ENCODE peak calls at places on chromosomes 11 and 22, in five cellular contexts. One of them, this sample, is unnamed.

GRCh38 chr11:4181780-4182721 is 87.5 kb downstream of the RRM1 start:
- DNase-seq in stimulated activated naive CD8-positive, alpha-beta T cell treated with anti-CD3 and anti-CD28 coated beads, Interleukin-15, amount 100 ng/mL, for 72 hours: peak; percentile 48
- DNase-seq in amniotic stem cell: peak; percentile 25
- DNase-seq in mesendoderm: peak; percentile 84
- DNase-seq in T-helper 2 cell: no peak
- DNase-seq in this sample: peak; percentile 82

GRCh38 chr11:69293087-69293486 is 868 bp upstream of the MYEOV start:
- DNase-seq in stimulated activated naive CD8-positive, alpha-beta T cell treated with anti-CD3 and anti-CD28 coated beads, Interleukin-15, amount 100 ng/mL, for 72 hours: no peak
- DNase-seq in amniotic stem cell: no peak
- DNase-seq in mesendoderm: peak; percentile 73
- DNase-seq in T-helper 2 cell: no peak
- DNase-seq in this sample: no peak

GRCh38 chr22:25334091-25334490 is 114.7 kb downstream of the CRYBB2 start:
- DNase-seq in stimulated activated naive CD8-positive, alpha-beta T cell treated with anti-CD3 and anti-CD28 coated beads, Interleukin-15, amount 100 ng/mL, for 72 hours: peak; percentile 47
- DNase-seq in amniotic stem cell: no peak
- DNase-seq in mesendoderm: peak; percentile 74
- DNase-seq in T-helper 2 cell: no peak
- DNase-seq in this sample: peak; percentile 72

GRCh38 chr22:22144858-22145257 is 99.7 kb upstream of the VPREB1 start:
- DNase-seq in stimulated activated naive CD8-positive, alpha-beta T cell treated with anti-CD3 and anti-CD28 coated beads, Interleukin-15, amount 100 ng/mL, for 72 hours: no peak
- DNase-seq in amniotic stem cell: no peak
- DNase-seq in mesendoderm: no peak
- DNase-seq in T-helper 2 cell: no peak
- DNase-seq in this sample: no peak

GRCh38 chr11:65571940-65572339 is 398 bp upstream of the FAM89B start:
- DNase-seq in stimulated activated naive CD8-positive, alpha-beta T cell treated with anti-CD3 and anti-CD28 coated beads, Interleukin-15, amount 100 ng/mL, for 72 hours: no peak
- DNase-seq in amniotic stem cell: no peak
- DNase-seq in mesendoderm: peak; percentile 91
- DNase-seq in T-helper 2 cell: no peak
- DNase-seq in this sample: peak; percentile 36

GRCh38 chr11:129460714-129461113 is 85.1 kb downstream of the BARX2 start:
- DNase-seq in stimulated activated naive CD8-positive, alpha-beta T cell treated with anti-CD3 and anti-CD28 coated beads, Interleukin-15, amount 100 ng/mL, for 72 hours: no peak
- DNase-seq in amniotic stem cell: no peak
- DNase-seq in mesendoderm: no peak
- DNase-seq in T-helper 2 cell: no peak
- DNase-seq in this sample: peak; percentile 57

GRCh38 chr11:128686745-128687177 is 7.1 kb upstream of the FLI1 start:
- DNase-seq in stimulated activated naive CD8-positive, alpha-beta T cell treated with anti-CD3 and anti-CD28 coated beads, Interleukin-15, amount 100 ng/mL, for 72 hours: peak; percentile 44
- DNase-seq in amniotic stem cell: no peak
- DNase-seq in mesendoderm: peak; percentile 62
- DNase-seq in T-helper 2 cell: no peak
- DNase-seq in this sample: peak; percentile 52

GRCh38 chr22:33142282-33142681 is 84.1 kb upstream of the SYN3 start:
- DNase-seq in stimulated activated naive CD8-positive, alpha-beta T cell treated with anti-CD3 and anti-CD28 coated beads, Interleukin-15, amount 100 ng/mL, for 72 hours: no peak
- DNase-seq in amniotic stem cell: no peak
- DNase-seq in mesendoderm: no peak
- DNase-seq in T-helper 2 cell: no peak
- DNase-seq in this sample: no peak

GRCh38 chr22:48254311-48254873 is 1491.9 kb downstream of the TBC1D22A start:
- DNase-seq in stimulated activated naive CD8-positive, alpha-beta T cell treated with anti-CD3 and anti-CD28 coated beads, Interleukin-15, amount 100 ng/mL, for 72 hours: no peak
- DNase-seq in amniotic stem cell: no peak
- DNase-seq in mesendoderm: no peak
- DNase-seq in T-helper 2 cell: no peak
- DNase-seq in this sample: no peak

GRCh38 chr11:79783833-79784232 is 343.0 kb upstream of the TENM4 start:
- DNase-seq in stimulated activated naive CD8-positive, alpha-beta T cell treated with anti-CD3 and anti-CD28 coated beads, Interleukin-15, amount 100 ng/mL, for 72 hours: no peak
- DNase-seq in amniotic stem cell: no peak
- DNase-seq in mesendoderm: no peak
- DNase-seq in T-helper 2 cell: no peak
- DNase-seq in this sample: no peak

GRCh38 chr11:119266063-119266462 is 50.9 kb downstream of the MCAM start:
- DNase-seq in stimulated activated naive CD8-positive, alpha-beta T cell treated with anti-CD3 and anti-CD28 coated beads, Interleukin-15, amount 100 ng/mL, for 72 hours: no peak
- DNase-seq in amniotic stem cell: no peak
- DNase-seq in mesendoderm: no peak
- DNase-seq in T-helper 2 cell: no peak
- DNase-seq in this sample: no peak

GRCh38 chr11:75103380-75104026 is 6.8 kb upstream of the OR2AT4 start:
- DNase-seq in stimulated activated naive CD8-positive, alpha-beta T cell treated with anti-CD3 and anti-CD28 coated beads, Interleukin-15, amount 100 ng/mL, for 72 hours: no peak
- DNase-seq in amniotic stem cell: peak; percentile 20
- DNase-seq in mesendoderm: no peak
- DNase-seq in T-helper 2 cell: no peak
- DNase-seq in this sample: no peak

GRCh38 chr11:77179048-77179447 is 51.0 kb downstream of the MYO7A start:
- DNase-seq in stimulated activated naive CD8-positive, alpha-beta T cell treated with anti-CD3 and anti-CD28 coated beads, Interleukin-15, amount 100 ng/mL, for 72 hours: no peak
- DNase-seq in amniotic stem cell: no peak
- DNase-seq in mesendoderm: no peak
- DNase-seq in T-helper 2 cell: no peak
- DNase-seq in this sample: no peak

GRCh38 chr22:28454431-28455064 is 225.1 kb downstream of the TTC28 start:
- DNase-seq in stimulated activated naive CD8-positive, alpha-beta T cell treated with anti-CD3 and anti-CD28 coated beads, Interleukin-15, amount 100 ng/mL, for 72 hours: no peak
- DNase-seq in amniotic stem cell: no peak
- DNase-seq in mesendoderm: no peak
- DNase-seq in T-helper 2 cell: no peak
- DNase-seq in this sample: no peak

GRCh38 chr11:11346249-11346648 is 6.8 kb downstream of the CSNK2A3 start:
- DNase-seq in stimulated activated naive CD8-positive, alpha-beta T cell treated with anti-CD3 and anti-CD28 coated beads, Interleukin-15, amount 100 ng/mL, for 72 hours: no peak
- DNase-seq in amniotic stem cell: no peak
- DNase-seq in mesendoderm: no peak
- DNase-seq in T-helper 2 cell: no peak
- DNase-seq in this sample: no peak

GRCh38 chr11:7353100-7353499 is 101.4 kb downstream of the SYT9 start:
- DNase-seq in stimulated activated naive CD8-positive, alpha-beta T cell treated with anti-CD3 and anti-CD28 coated beads, Interleukin-15, amount 100 ng/mL, for 72 hours: no peak
- DNase-seq in amniotic stem cell: no peak
- DNase-seq in mesendoderm: peak; percentile 81
- DNase-seq in T-helper 2 cell: no peak
- DNase-seq in this sample: no peak

GRCh38 chr11:121964591-121964990 is 151.4 kb downstream of the BLID start:
- DNase-seq in stimulated activated naive CD8-positive, alpha-beta T cell treated with anti-CD3 and anti-CD28 coated beads, Interleukin-15, amount 100 ng/mL, for 72 hours: no peak
- DNase-seq in amniotic stem cell: no peak
- DNase-seq in mesendoderm: peak; percentile 3
- DNase-seq in T-helper 2 cell: no peak
- DNase-seq in this sample: no peak

GRCh38 chr11:2518983-2519340 is 74.2 kb downstream of the KCNQ1 start:
- DNase-seq in stimulated activated naive CD8-positive, alpha-beta T cell treated with anti-CD3 and anti-CD28 coated beads, Interleukin-15, amount 100 ng/mL, for 72 hours: no peak
- DNase-seq in amniotic stem cell: no peak
- DNase-seq in mesendoderm: no peak
- DNase-seq in T-helper 2 cell: no peak
- DNase-seq in this sample: peak; percentile 13

GRCh38 chr11:114367244-114367957 is 32.9 kb downstream of the C11orf71 start:
- DNase-seq in stimulated activated naive CD8-positive, alpha-beta T cell treated with anti-CD3 and anti-CD28 coated beads, Interleukin-15, amount 100 ng/mL, for 72 hours: no peak
- DNase-seq in amniotic stem cell: no peak
- DNase-seq in mesendoderm: no peak
- DNase-seq in T-helper 2 cell: no peak
- DNase-seq in this sample: no peak

GRCh38 chr22:50544746-50545253 is 899 bp upstream of the KLHDC7B start:
- DNase-seq in stimulated activated naive CD8-positive, alpha-beta T cell treated with anti-CD3 and anti-CD28 coated beads, Interleukin-15, amount 100 ng/mL, for 72 hours: peak; percentile 51
- DNase-seq in amniotic stem cell: no peak
- DNase-seq in mesendoderm: no peak
- DNase-seq in T-helper 2 cell: no peak
- DNase-seq in this sample: peak; percentile 66

GRCh38 chr22:36493690-36494110 is 12.3 kb upstream of the TXN2 start:
- DNase-seq in stimulated activated naive CD8-positive, alpha-beta T cell treated with anti-CD3 and anti-CD28 coated beads, Interleukin-15, amount 100 ng/mL, for 72 hours: no peak
- DNase-seq in amniotic stem cell: no peak
- DNase-seq in mesendoderm: no peak
- DNase-seq in T-helper 2 cell: no peak
- DNase-seq in this sample: no peak

GRCh38 chr11:78265326-78265725 is 76.6 kb downstream of the USP35 start:
- DNase-seq in stimulated activated naive CD8-positive, alpha-beta T cell treated with anti-CD3 and anti-CD28 coated beads, Interleukin-15, amount 100 ng/mL, for 72 hours: no peak
- DNase-seq in amniotic stem cell: no peak
- DNase-seq in mesendoderm: no peak
- DNase-seq in T-helper 2 cell: no peak
- DNase-seq in this sample: no peak

GRCh38 chr11:79419120-79419519 is 21.7 kb downstream of the TENM4 start:
- DNase-seq in stimulated activated naive CD8-positive, alpha-beta T cell treated with anti-CD3 and anti-CD28 coated beads, Interleukin-15, amount 100 ng/mL, for 72 hours: no peak
- DNase-seq in amniotic stem cell: no peak
- DNase-seq in mesendoderm: peak; percentile 61
- DNase-seq in T-helper 2 cell: no peak
- DNase-seq in this sample: peak; percentile 60

GRCh38 chr11:132853886-132854285 is 678.4 kb downstream of the OPCML start:
- DNase-seq in stimulated activated naive CD8-positive, alpha-beta T cell treated with anti-CD3 and anti-CD28 coated beads, Interleukin-15, amount 100 ng/mL, for 72 hours: no peak
- DNase-seq in amniotic stem cell: no peak
- DNase-seq in mesendoderm: no peak
- DNase-seq in T-helper 2 cell: no peak
- DNase-seq in this sample: no peak

This sample was measured in stomach.